ENCODE peak calls at places on chromosomes 12 and 14, in seven cellular contexts. One of them, this sample, is unnamed.

GRCh38 chr14:62778847-62779246 is 266.4 kb downstream of the KCNH5 start:
- DNase-seq in K562: no peak
- DNase-seq in SK-N-SH: no peak
- DNase-seq in HepG2: no peak
- DNase-seq in GM12878: no peak
- DNase-seq in H1: no peak
- DNase-seq in HCT116: no peak
- DNase-seq in this sample: no peak

GRCh38 chr14:56874375-56874774 is 64.1 kb upstream of the OTX2 start:
- DNase-seq in K562: no peak
- DNase-seq in HCT116: peak
- DNase-seq in H1: no peak
- DNase-seq in GM12878: no peak
- DNase-seq in SK-N-SH: no peak
- DNase-seq in HepG2: peak
- DNase-seq in this sample: peak

GRCh38 chr14:91115986-91116385 is 2.1 kb downstream of the DGLUCY start:
- DNase-seq in HCT116: no peak
- DNase-seq in H1: no peak
- DNase-seq in SK-N-SH: no peak
- DNase-seq in GM12878: no peak
- DNase-seq in K562: no peak
- DNase-seq in HepG2: no peak
- DNase-seq in this sample: no peak

GRCh38 chr14:93549578-93549977 is 118.8 kb downstream of the UNC79 start:
- DNase-seq in GM12878: no peak
- DNase-seq in HCT116: no peak
- DNase-seq in K562: no peak
- DNase-seq in H1: no peak
- DNase-seq in HepG2: no peak
- DNase-seq in SK-N-SH: no peak
- DNase-seq in this sample: no peak

GRCh38 chr14:41606249-41607118 is at the start of gene LRFN5:
- DNase-seq in K562: peak
- DNase-seq in H1: no peak
- DNase-seq in SK-N-SH: peak
- DNase-seq in GM12878: no peak
- DNase-seq in HCT116: no peak
- DNase-seq in HepG2: no peak
- DNase-seq in this sample: no peak

GRCh38 chr14:54610051-54610977 is 43.4 kb downstream of the SAMD4A start:
- DNase-seq in H1: no peak
- DNase-seq in GM12878: no peak
- DNase-seq in SK-N-SH: no peak
- DNase-seq in HCT116: no peak
- DNase-seq in K562: no peak
- DNase-seq in HepG2: no peak
- DNase-seq in this sample: no peak

GRCh38 chr12:47825239-47825639 is 5.5 kb upstream of the HDAC7 start:
- DNase-seq in SK-N-SH: no peak
- DNase-seq in H1: no peak
- DNase-seq in HepG2: no peak
- DNase-seq in K562: no peak
- DNase-seq in HCT116: no peak
- DNase-seq in GM12878: no peak
- DNase-seq in this sample: no peak

GRCh38 chr12:68428211-68428610 is 96.0 kb upstream of the MDM1 start:
- DNase-seq in K562: no peak
- DNase-seq in H1: no peak
- DNase-seq in HepG2: no peak
- DNase-seq in SK-N-SH: no peak
- DNase-seq in GM12878: no peak
- DNase-seq in HCT116: no peak
- DNase-seq in this sample: no peak

DNA sequence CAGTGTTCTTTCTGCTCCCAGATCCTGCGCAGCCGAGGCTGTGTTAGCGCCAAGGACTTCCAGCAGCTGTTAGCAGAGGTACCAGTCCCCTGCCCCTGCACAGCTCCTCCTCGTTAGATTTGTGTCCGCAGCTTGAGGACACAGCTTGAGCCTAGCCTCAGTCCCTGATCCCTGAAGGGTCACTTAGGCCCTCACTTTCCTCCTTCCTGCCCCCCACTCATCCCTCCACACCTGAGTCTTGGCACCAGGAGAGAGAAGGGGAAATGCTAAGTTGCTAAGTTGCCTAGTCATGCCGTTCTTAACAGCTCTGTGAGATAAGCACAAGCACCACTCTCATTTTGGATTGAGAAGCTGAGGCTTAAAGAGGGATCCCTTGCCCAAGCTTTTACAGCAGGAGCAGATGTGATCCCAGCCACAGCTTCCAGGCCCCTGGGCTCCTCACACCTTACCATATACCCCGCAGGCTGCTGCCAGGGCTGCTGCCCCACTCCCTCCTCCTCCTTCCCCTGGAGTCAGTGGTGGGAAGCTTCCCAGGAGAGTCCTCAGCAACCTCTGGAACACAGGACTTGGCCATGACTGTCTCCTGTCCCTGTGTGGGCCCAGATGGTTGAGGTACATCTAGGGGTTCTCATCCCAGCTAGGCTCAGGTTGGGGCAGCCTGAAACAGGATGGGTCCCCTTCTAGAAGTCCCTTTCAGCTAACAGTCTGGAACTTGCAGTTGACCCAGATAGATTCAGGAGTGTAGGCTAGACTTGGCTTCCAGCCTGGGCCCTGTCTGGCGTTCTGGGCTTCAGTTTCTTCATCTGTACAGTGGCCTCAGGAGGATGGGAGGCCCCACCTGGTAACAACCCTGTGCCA is 975 bp downstream of the OGFOD2 start:
- DNase-seq in HepG2: no peak
- DNase-seq in K562: no peak
- DNase-seq in GM12878: no peak
- DNase-seq in HCT116: no peak
- DNase-seq in H1: no peak
- DNase-seq in SK-N-SH: no peak
- DNase-seq in this sample: no peak
- TF ChIP-seq SIN3A in HepG2: no peak
- TF ChIP-seq SIN3A in K562: no peak
- TF ChIP-seq SIN3A in GM12878: no peak
- TF ChIP-seq SIN3A in HCT116: no peak
- TF ChIP-seq SIN3A in H1: no peak
- TF ChIP-seq SIN3A in SK-N-SH: no peak
- TF ChIP-seq SIN3A in this sample: no peak

DNA sequence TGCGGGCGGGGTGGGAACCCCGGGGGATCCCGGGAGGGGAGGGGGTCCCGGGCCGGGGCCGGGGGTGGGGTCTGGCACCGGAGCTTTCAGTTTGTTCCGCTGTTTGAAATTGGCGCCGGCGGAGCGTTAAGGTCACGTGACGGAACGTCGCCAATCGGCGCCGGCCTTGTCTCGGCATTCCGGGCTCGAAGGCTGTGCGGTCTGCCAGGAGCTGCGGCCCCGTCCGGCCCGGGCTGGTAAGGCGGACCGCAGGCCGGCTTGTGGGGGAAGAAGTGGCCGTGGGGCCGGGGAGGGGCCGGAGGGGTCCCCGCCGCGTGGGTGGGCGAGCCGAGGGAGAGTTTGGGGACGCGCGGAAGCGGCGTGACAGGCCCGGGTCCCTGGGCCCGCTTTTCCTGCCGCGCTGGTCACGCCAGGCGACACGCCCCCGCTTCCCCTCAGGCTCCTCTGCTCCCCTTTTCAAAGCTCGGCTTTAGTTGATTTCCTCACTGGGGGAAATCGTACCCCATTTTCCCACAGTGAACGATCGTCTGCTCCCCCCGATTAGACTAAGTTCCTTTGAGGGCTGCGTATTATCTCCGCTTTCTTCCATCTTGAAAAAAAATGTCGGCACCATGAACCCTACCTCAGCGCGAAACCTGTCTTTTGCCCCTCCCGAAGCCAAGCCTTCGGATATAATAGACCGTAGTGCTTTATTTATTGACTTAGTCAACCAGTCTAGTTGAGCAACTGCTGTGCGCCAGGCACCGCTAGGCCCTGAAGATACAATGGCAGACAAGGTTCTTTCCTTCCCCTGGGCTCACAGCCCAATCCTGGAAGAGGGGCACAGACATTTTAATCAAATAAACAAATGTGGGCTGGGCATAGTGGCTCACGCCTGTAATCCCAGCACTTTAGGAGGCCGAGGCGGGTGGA is at the start of the genes FOXM1 and RHNO1:
- DNase-seq in GM12878: no peak
- DNase-seq in K562: peak
- DNase-seq in H1: peak
- DNase-seq in SK-N-SH: peak
- DNase-seq in HepG2: peak
- DNase-seq in HCT116: peak
- DNase-seq in this sample: no peak
- TF ChIP-seq CTCF in GM12878: peak
- TF ChIP-seq CTCF in K562: no peak
- TF ChIP-seq CTCF in H1: no peak
- TF ChIP-seq CTCF in SK-N-SH: peak
- TF ChIP-seq CTCF in HepG2: no peak
- TF ChIP-seq CTCF in HCT116: no peak
- TF ChIP-seq CTCF in this sample: no peak

GRCh38 chr12:102029148-102029547 is 32.6 kb downstream of the WASHC3 start:
- DNase-seq in K562: no peak
- DNase-seq in GM12878: no peak
- DNase-seq in H1: no peak
- DNase-seq in HepG2: no peak
- DNase-seq in SK-N-SH: no peak
- DNase-seq in HCT116: no peak
- DNase-seq in this sample: no peak

GRCh38 chr12:102034346-102034745 is 27.4 kb downstream of the WASHC3 start:
- DNase-seq in K562: no peak
- DNase-seq in SK-N-SH: no peak
- DNase-seq in HCT116: no peak
- DNase-seq in GM12878: no peak
- DNase-seq in HepG2: no peak
- DNase-seq in H1: no peak
- DNase-seq in this sample: no peak

GRCh38 chr12:102026728-102027127 is 35.1 kb downstream of the WASHC3 start:
- DNase-seq in HepG2: no peak
- DNase-seq in H1: no peak
- DNase-seq in K562: no peak
- DNase-seq in HCT116: no peak
- DNase-seq in SK-N-SH: no peak
- DNase-seq in GM12878: no peak
- DNase-seq in this sample: no peak

DNA sequence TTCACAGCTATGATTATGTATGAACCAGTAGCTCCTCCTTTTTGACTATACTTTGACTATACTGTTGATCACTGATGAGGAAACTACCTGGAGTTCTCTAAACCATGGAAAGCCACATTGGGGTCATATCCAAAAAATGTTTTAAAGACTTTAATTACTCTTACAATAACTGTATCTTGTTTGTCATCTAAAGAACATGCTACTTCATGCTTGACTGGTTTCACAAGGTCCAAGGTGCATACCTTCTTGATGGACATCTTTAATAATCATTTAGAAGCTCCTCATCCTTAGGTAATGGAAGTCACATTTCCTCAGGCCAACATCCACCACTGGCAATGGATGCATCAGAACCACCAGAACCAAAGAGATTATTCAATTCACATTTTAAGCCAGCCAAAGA is 29.9 kb downstream of the WASHC3 start:
- DNase-seq in H1: no peak
- DNase-seq in SK-N-SH: no peak
- DNase-seq in HCT116: no peak
- DNase-seq in K562: no peak
- DNase-seq in HepG2: no peak
- DNase-seq in GM12878: no peak
- DNase-seq in this sample: no peak
- TF ChIP-seq SIN3A in H1: no peak
- TF ChIP-seq SIN3A in SK-N-SH: no peak
- TF ChIP-seq SIN3A in HCT116: no peak
- TF ChIP-seq SIN3A in K562: no peak
- TF ChIP-seq SIN3A in HepG2: no peak
- TF ChIP-seq SIN3A in GM12878: no peak
- TF ChIP-seq SIN3A in this sample: no peak

GRCh38 chr14:79093542-79093941 is 923.4 kb downstream of the NRXN3 start:
- DNase-seq in GM12878: no peak
- DNase-seq in HCT116: no peak
- DNase-seq in H1: no peak
- DNase-seq in SK-N-SH: peak
- DNase-seq in HepG2: no peak
- DNase-seq in K562: no peak
- DNase-seq in this sample: no peak

GRCh38 chr14:79090781-79091180 is 920.6 kb downstream of the NRXN3 start:
- DNase-seq in GM12878: no peak
- DNase-seq in K562: no peak
- DNase-seq in SK-N-SH: no peak
- DNase-seq in HCT116: no peak
- DNase-seq in H1: no peak
- DNase-seq in HepG2: no peak
- DNase-seq in this sample: no peak

GRCh38 chr14:79091381-79091963 is 921.3 kb downstream of the NRXN3 start:
- DNase-seq in HepG2: no peak
- DNase-seq in SK-N-SH: no peak
- DNase-seq in H1: no peak
- DNase-seq in GM12878: no peak
- DNase-seq in HCT116: no peak
- DNase-seq in K562: no peak
- DNase-seq in this sample: no peak
- TF ChIP-seq CTCF in HepG2: no peak
- TF ChIP-seq CTCF in SK-N-SH: peak
- TF ChIP-seq CTCF in H1: peak
- TF ChIP-seq CTCF in GM12878: no peak
- TF ChIP-seq CTCF in HCT116: no peak
- TF ChIP-seq CTCF in K562: no peak
- TF ChIP-seq CTCF in this sample: no peak

GRCh38 chr12:99372257-99372933 is 275.2 kb upstream of the GARIN6 start:
- DNase-seq in H1: no peak
- DNase-seq in K562: no peak
- DNase-seq in SK-N-SH: no peak
- DNase-seq in HCT116: no peak
- DNase-seq in GM12878: no peak
- DNase-seq in HepG2: no peak
- DNase-seq in this sample: no peak
- TF ChIP-seq SIN3A in H1: no peak
- TF ChIP-seq SIN3A in K562: no peak
- TF ChIP-seq SIN3A in SK-N-SH: no peak
- TF ChIP-seq SIN3A in HCT116: no peak
- TF ChIP-seq SIN3A in GM12878: no peak
- TF ChIP-seq SIN3A in HepG2: no peak
- TF ChIP-seq SIN3A in this sample: no peak

This sample was measured in Panc1.